ENCODE peak calls at places on chromosomes 11 and 22, in seven cellular contexts. J is H9; M is fibroblast of lung; C is Karpas-422; Z is CD8-positive, alpha-beta memory T cell; A is CD8-positive, alpha-beta T cell; B is kidney. L is an unnamed sample.

GRCh38 chr22:48885919-48886305 is 941.8 kb downstream of the BRD1 start:
- DNase-seq in A (no peak), C (no peak), M (no peak), J (peak; percentile 20), Z (no peak), B (peak; percentile 39), L (no peak)

GRCh38 chr11:124971810-124972209 is 17.8 kb downstream of the CCDC15 start:
- DNase-seq in A (no peak), B (no peak), M (no peak), C (no peak), Z (no peak), J (no peak), L (no peak)

GRCh38 chr11:94926698-94927237 is 46.6 kb downstream of the CWC15 start:
- DNase-seq in B (peak; percentile 95), M (peak; percentile 89), A (no peak), Z (no peak), J (peak; percentile 39), C (no peak), L (peak; percentile 84)

GRCh38 chr22:49971232-49972162 is 10.9 kb downstream of the PIM3 start:
- DNase-seq in Z (peak; percentile 60), B (peak; percentile 95), M (peak; percentile 24), C (peak; percentile 69), J (peak; percentile 47), A (no peak), L (peak; percentile 63)

GRCh38 chr11:78428273-78428651 is 10.6 kb upstream of the GAB2 start:
- DNase-seq in J (no peak), A (no peak), Z (no peak), M (no peak), C (no peak), B (no peak), L (no peak)

GRCh38 chr11:123185326-123185725 is 9.7 kb downstream of the CLMP start:
- DNase-seq in A (no peak), M (no peak), C (no peak), J (peak; percentile 57), B (no peak), Z (no peak), L (no peak)

GRCh38 chr11:65428578-65429068 is 6.0 kb downstream of the NEAT1 start:
- DNase-seq in Z (no peak), B (peak; percentile 61), J (no peak), A (no peak), M (no peak), C (peak; percentile 63), L (no peak)

GRCh38 chr11:45650166-45651095 is 15.0 kb downstream of the CHST1 start:
- DNase-seq in M (no peak), J (no peak), A (no peak), Z (no peak), B (no peak), C (no peak), L (no peak)

GRCh38 chr11:115930886-115931537 is 426.8 kb upstream of the CADM1 start:
- DNase-seq in A (no peak), J (no peak), M (peak; percentile 20), B (no peak), C (peak; percentile 53), Z (no peak), L (no peak)

GRCh38 chr11:96635655-96636054 is 245.8 kb downstream of the JRKL start:
- DNase-seq in A (no peak), M (no peak), Z (no peak), C (no peak), B (peak; percentile 70), J (no peak), L (no peak)

GRCh38 chr11:64545605-64546004 is 45.4 kb upstream of the SLC22A12 start:
- DNase-seq in M (peak; percentile 78), C (no peak), A (no peak), J (no peak), Z (no peak), B (no peak), L (peak; percentile 75)

GRCh38 chr22:36493690-36494110 is 12.3 kb upstream of the TXN2 start:
- DNase-seq in C (peak; percentile 84), M (no peak), Z (no peak), B (no peak), A (no peak), J (no peak), L (no peak)

GRCh38 chr22:42717197-42717967 is 3.3 kb downstream of the A4GALT start:
- DNase-seq in C (no peak), B (no peak), J (peak; percentile 88), Z (no peak), M (no peak), A (no peak), L (peak; percentile 33)

GRCh38 chr11:27386176-27386575 is 23.2 kb upstream of the CCDC34 start:
- DNase-seq in A (no peak), J (no peak), B (no peak), C (no peak), Z (no peak), M (no peak), L (peak; percentile 14)

GRCh38 chr11:2593393-2593950 is 106.3 kb downstream of the KCNQ1OT1 start:
- DNase-seq in Z (no peak), B (peak; percentile 54), M (no peak), A (peak; percentile 8), C (no peak), J (peak; percentile 22), L (no peak)

GRCh38 chr11:11818529-11819121 is 23.1 kb upstream of the USP47 start:
- DNase-seq in A (no peak), B (no peak), J (no peak), Z (no peak), C (no peak), M (no peak), L (no peak)

GRCh38 chr11:59176330-59176729 is 4.4 kb downstream of the DTX4 start:
- DNase-seq in B (no peak), A (no peak), M (no peak), J (no peak), C (no peak), Z (no peak), L (no peak)

GRCh38 chr11:72759468-72759867 is 7.3 kb upstream of the ARAP1 start:
- DNase-seq in J (no peak), M (peak; percentile 24), C (no peak), B (peak; percentile 40), Z (no peak), A (no peak), L (no peak)

GRCh38 chr11:45332486-45332934 is 46.4 kb upstream of the SYT13 start:
- DNase-seq in B (no peak), A (peak; percentile 40), M (no peak), Z (no peak), J (peak; percentile 51), C (peak; percentile 73), L (peak; percentile 56)

GRCh38 chr22:29009148-29009547 is 52.5 kb downstream of the C22orf31 start:
- DNase-seq in Z (no peak), A (no peak), J (no peak), M (peak; percentile 33), B (no peak), C (no peak), L (no peak)
- H3K4me1 ChIP-seq in Z (no peaks in the 10 kb centered on the region), A (no peaks in the 10 kb centered on the region), J (peaks cover 5% of the 10 kb centered on the region), M (no peaks in the 10 kb centered on the region), B (peaks cover 26% of the 10 kb centered on the region), C (no peaks in the 10 kb centered on the region), L (no peaks in the 10 kb centered on the region)

DNA sequence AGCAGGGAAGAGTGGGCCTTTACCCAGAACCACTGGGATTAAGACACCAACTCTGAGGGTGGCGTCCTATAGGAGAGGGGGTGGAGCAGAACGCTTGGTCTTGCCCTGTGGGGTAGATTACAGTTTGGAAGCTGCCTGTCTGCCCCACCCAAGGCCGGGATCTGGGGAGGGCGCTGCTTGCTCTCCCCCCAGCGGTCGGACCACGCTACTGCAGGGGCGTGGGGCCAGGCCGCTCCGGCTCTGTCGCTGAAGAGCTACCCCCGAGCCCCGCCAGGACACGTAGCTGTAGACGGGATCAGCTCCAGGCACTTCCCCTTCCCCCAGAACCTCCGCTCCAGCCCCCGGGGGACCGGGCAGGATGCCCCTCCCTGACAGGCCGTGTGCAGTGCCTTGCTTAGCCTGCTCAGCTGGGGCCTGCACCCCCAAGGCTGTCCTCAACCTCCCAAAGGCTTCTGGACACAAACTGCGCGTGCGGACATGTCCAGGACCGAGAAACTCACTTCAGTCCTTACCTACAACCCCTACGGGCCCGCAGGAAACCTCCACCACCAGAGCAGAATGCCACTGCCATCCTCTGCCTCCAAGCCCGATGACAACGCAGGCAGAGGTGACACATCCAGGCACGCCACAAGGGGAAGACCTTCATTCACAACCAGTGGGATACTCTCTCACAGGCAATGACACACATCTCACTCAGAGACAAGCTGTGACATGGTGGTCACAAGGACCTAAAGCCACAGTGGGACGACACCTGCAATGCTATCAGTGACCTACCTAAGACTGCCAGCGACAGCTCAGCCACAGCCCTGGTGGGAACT is 3.6 kb downstream of the AHNAK start:
- DNase-seq in B (peak; percentile 93), Z (peak; percentile 61), J (peak; percentile 86), A (peak; percentile 73), M (peak; percentile 71), C (peak; percentile 89), L (peak; percentile 90)
- H3K4me1 ChIP-seq in B (peaks cover 62% of the 10 kb centered on the region), Z (peaks cover 72% of the 10 kb centered on the region), J (no peaks in the 10 kb centered on the region), A (peaks cover 84% of the 10 kb centered on the region), M (peaks cover 36% of the 10 kb centered on the region), C (peaks cover 15% of the 10 kb centered on the region), L (peaks cover 46% of the 10 kb centered on the region)

GRCh38 chr22:46135611-46136538 is 14.5 kb upstream of the PPARA start:
- DNase-seq in Z (no peak), M (no peak), A (no peak), C (no peak), J (no peak), B (peak; percentile 23), L (no peak)
- H3K4me1 ChIP-seq in Z (no peaks in the 10 kb centered on the region), M (no peaks in the 10 kb centered on the region), A (no peaks in the 10 kb centered on the region), C (no peaks in the 10 kb centered on the region), J (no peaks in the 10 kb centered on the region), B (peaks cover 27% of the 10 kb centered on the region), L (no peaks in the 10 kb centered on the region)

GRCh38 chr11:126135182-126136176 is 72.8 kb upstream of the CDON start:
- DNase-seq in J (no peak), B (no peak), C (no peak), A (no peak), Z (no peak), M (no peak), L (peak; percentile 15)

GRCh38 chr11:126133902-126134301 is 71.2 kb upstream of the CDON start:
- DNase-seq in A (no peak), C (no peak), J (no peak), B (no peak), Z (no peak), M (no peak), L (no peak)

GRCh38 chr11:126137146-126137545 is 74.3 kb downstream of the RPUSD4 start:
- DNase-seq in A (no peak), Z (no peak), C (no peak), M (no peak), B (no peak), J (no peak), L (peak; percentile 45)

GRCh38 chr11:126132319-126132718 is 69.7 kb upstream of the CDON start:
- DNase-seq in Z (no peak), J (no peak), B (peak; percentile 88), C (no peak), A (no peak), M (peak; percentile 87), L (peak; percentile 69)

DNA sequence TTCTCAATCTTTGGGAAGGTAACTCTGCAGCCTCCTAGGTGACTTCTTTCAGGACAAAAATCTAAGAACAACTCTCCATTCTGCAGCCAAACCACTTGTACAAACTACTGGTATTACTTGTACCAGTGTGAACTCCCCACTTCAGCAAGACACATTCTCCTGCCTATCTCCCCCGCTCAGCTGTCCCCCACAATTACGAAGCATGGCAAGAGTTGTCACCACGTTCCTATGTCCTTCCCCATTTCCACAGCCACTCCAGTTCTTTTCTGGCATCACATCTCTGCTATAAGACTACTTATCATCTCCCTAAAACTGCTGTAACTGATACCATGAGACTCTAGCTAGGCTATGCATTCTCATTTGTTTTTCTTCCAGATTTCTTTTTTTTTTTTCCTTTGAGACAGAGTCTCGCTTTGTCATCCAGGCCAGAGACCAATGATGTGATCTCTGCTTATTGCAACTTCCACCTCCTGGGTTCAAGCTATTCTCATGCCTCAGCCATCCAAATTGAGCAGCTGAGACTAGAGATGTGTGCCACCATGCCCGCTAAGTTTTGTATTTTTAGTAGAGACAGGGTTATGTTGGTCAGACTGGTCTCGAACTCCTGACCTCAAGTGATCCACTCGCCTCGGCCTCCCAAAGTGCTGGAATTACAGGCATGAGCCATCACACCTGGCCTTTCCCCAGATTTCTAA is 71.9 kb upstream of the CDON start:
- DNase-seq in M (no peak), Z (no peak), B (no peak), A (no peak), C (no peak), J (no peak), L (no peak)
- H3K4me1 ChIP-seq in M (peaks cover 4% of the 10 kb centered on the region), Z (no peaks in the 10 kb centered on the region), B (peaks cover 5% of the 10 kb centered on the region), A (no peaks in the 10 kb centered on the region), C (peaks cover 5% of the 10 kb centered on the region), J (peaks cover 17% of the 10 kb centered on the region), L (peaks cover 34% of the 10 kb centered on the region)

L was measured in GM23248.